ENCODE peak calls at places on chromosomes 4 and X, in four cellular contexts. I is IMR-90, C is A549, J is GM12878. L is an unnamed sample.
A peak's percentile ranks its signal among the peaks of the same experiment; 100 is the strongest.

GRCh38 chr4:139085141-139085540 is 69.6 kb downstream of the NOCT start:
- DNase-seq in I (peak; percentile 36), C (no peak), J (no peak), L (no peak)

GRCh38 chr4:7769308-7769841 is 170.3 kb downstream of the AFAP1 start:
- DNase-seq in I (no peak), C (no peak), J (no peak), L (no peak)

GRCh38 chrX:96689951-96690350 is 5.3 kb downstream of the DIAPH2 start:
- DNase-seq in I (peak; percentile 47), C (no peak), J (no peak), L (no peak)

GRCh38 chr4:67765928-67766327 is 11.7 kb upstream of the GNRHR start:
- DNase-seq in I (peak; percentile 31), C (no peak), J (no peak), L (no peak)

GRCh38 chr4:175929932-175930331 is 117.9 kb upstream of the GPM6A start:
- DNase-seq in I (no peak), C (no peak), J (no peak), L (no peak)

GRCh38 chr4:138609943-138610350 is 367.8 kb upstream of the SLC7A11 start:
- DNase-seq in I (peak; percentile 81), C (no peak), J (no peak), L (no peak)

GRCh38 chrX:20271730-20272129 is 5.0 kb upstream of the RPS6KA3 start:
- DNase-seq in I (peak; percentile 43), C (no peak), J (no peak), L (no peak)

GRCh38 chr4:36241771-36242170 is 2.5 kb downstream of the ARAP2 start:
- DNase-seq in I (no peak), C (no peak), J (peak; percentile 53), L (no peak)

GRCh38 chrX:41304178-41304577 is 29.8 kb upstream of the DDX3X start:
- DNase-seq in I (no peak), C (no peak), J (no peak), L (no peak)

GRCh38 chr4:128241425-128241913 is 46.1 kb downstream of the PGRMC2 start:
- DNase-seq in I (peak; percentile 99), C (peak; percentile 17), J (no peak), L (peak; percentile 12)

GRCh38 chrX:123884809-123885408 is 25.1 kb downstream of the XIAP start:
- DNase-seq in I (peak; percentile 52), C (peak; percentile 36), J (no peak), L (peak; percentile 60)

GRCh38 chrX:48831909-48832291 is 3.5 kb downstream of the PCSK1N start:
- DNase-seq in I (no peak), C (no peak), J (no peak), L (peak; percentile 12)

GRCh38 chr4:88897180-88897579 is 159.8 kb downstream of the FAM13A start:
- DNase-seq in I (peak; percentile 19), C (no peak), J (no peak), L (no peak)

GRCh38 chrX:41373989-41374606 is 40.1 kb downstream of the DDX3X start:
- DNase-seq in I (no peak), C (no peak), J (no peak), L (no peak)

GRCh38 chrX:292900-293897 is 12.0 kb downstream of the PLCXD1 start:
- DNase-seq in I (no peak), C (no peak), J (no peak), L (no peak)

GRCh38 chr4:6123116-6123515 is 77.2 kb downstream of the JAKMIP1 start:
- DNase-seq in I (no peak), C (no peak), J (no peak), L (peak; percentile 21)

GRCh38 chr4:77169496-77169895 is 12.5 kb downstream of the CCNG2 start:
- DNase-seq in I (peak; percentile 67), C (no peak), J (no peak), L (no peak)

GRCh38 chr4:53619431-53619830 is 28.1 kb upstream of the LNX1 start:
- DNase-seq in I (no peak), C (no peak), J (no peak), L (no peak)

GRCh38 chrX:56733459-56734046 is 4.5 kb downstream of the NBDY start:
- DNase-seq in I (peak; percentile 47), C (peak; percentile 16), J (no peak), L (peak; percentile 41)

GRCh38 chr4:159006202-159006601 is 96.7 kb upstream of the RAPGEF2 start:
- DNase-seq in I (peak; percentile 48), C (peak; percentile 11), J (no peak), L (no peak)

GRCh38 chr4:120293341-120293740 is 226.7 kb upstream of the MAD2L1 start:
- DNase-seq in I (no peak), C (no peak), J (no peak), L (no peak)

GRCh38 chr4:54099959-54100606 is at the start of gene GSX2:
- DNase-seq in I (no peak), C (no peak), J (no peak), L (peak; percentile 73)

GRCh38 chr4:173801361-173801760 is 271.3 kb upstream of the HAND2 start:
- DNase-seq in I (no peak), C (no peak), J (no peak), L (no peak)

GRCh38 chr4:14064969-14065368 is 437.4 kb upstream of the BOD1L1 start:
- DNase-seq in I (no peak), C (no peak), J (no peak), L (no peak)

GRCh38 chrX:104315555-104315954 is 60.8 kb upstream of the ESX1 start:
- DNase-seq in I (peak; percentile 69), C (no peak), J (no peak), L (no peak)

GRCh38 chr4:26141101-26141830 is 179.5 kb upstream of the RBPJ start:
- DNase-seq in I (no peak), C (no peak), J (no peak), L (no peak)

GRCh38 chr4:98558366-98558765 is 100.0 kb downstream of the TSPAN5 start:
- DNase-seq in I (no peak), C (no peak), J (no peak), L (no peak)

GRCh38 chr4:156242390-156242789 is 288.7 kb upstream of the CTSO start:
- DNase-seq in I (no peak), C (no peak), J (no peak), L (no peak)

GRCh38 chr4:156237192-156237591 is 283.5 kb upstream of the CTSO start:
- DNase-seq in I (no peak), C (no peak), J (no peak), L (no peak)

GRCh38 chr4:156238171-156238570 is 284.5 kb upstream of the CTSO start:
- DNase-seq in I (no peak), C (no peak), J (no peak), L (no peak)

GRCh38 chr4:156243015-156243414 is 289.3 kb upstream of the CTSO start:
- DNase-seq in I (no peak), C (no peak), J (no peak), L (no peak)

DNA sequence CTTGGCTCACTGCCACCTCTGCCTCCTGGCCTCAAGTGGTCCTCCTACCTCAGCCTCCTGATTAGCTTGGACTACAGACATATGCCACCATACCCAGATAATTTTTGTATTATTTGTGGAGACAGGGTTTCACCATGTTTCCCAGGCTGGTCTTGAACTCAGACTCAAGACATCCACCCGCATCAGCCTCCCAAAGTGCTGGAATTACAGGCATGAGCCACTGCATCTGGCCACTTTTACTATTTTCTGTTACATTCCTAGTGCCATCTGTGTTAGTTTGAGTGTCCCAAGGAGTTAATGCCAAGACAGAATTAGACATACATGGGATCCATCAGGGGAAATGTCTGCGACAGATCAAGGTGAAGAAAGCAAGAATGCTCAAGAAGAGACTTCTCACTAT is 288.2 kb upstream of the CTSO start:
- DNase-seq in I (no peak), C (no peak), J (no peak), L (no peak)
- TF ChIP-seq SMC3 in I (no peak), C (no peak), J (no peak), L (no peak)

DNA sequence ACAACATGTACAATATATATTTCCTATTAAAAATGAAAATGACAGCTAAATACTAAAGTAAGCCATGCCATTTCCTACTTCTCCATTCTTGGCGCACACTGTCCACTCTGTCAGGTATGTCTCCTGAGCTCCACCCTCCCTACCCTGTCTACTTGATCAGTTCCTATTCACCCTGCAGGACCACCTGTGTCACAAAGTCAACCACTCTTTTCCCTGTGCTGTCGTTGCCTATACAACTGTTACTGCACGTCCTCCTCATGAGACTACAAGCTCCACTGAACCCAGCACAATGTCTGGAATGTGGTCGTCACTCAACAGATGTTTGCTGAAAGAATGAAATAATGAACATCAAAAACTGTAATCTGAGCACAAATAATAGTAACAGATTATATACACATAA is 54.9 kb downstream of the SLC9A7 start:
- DNase-seq in I (no peak), C (no peak), J (no peak), L (no peak)
- TF ChIP-seq SMC3 in I (no peak), C (no peak), J (no peak), L (no peak)

DNA sequence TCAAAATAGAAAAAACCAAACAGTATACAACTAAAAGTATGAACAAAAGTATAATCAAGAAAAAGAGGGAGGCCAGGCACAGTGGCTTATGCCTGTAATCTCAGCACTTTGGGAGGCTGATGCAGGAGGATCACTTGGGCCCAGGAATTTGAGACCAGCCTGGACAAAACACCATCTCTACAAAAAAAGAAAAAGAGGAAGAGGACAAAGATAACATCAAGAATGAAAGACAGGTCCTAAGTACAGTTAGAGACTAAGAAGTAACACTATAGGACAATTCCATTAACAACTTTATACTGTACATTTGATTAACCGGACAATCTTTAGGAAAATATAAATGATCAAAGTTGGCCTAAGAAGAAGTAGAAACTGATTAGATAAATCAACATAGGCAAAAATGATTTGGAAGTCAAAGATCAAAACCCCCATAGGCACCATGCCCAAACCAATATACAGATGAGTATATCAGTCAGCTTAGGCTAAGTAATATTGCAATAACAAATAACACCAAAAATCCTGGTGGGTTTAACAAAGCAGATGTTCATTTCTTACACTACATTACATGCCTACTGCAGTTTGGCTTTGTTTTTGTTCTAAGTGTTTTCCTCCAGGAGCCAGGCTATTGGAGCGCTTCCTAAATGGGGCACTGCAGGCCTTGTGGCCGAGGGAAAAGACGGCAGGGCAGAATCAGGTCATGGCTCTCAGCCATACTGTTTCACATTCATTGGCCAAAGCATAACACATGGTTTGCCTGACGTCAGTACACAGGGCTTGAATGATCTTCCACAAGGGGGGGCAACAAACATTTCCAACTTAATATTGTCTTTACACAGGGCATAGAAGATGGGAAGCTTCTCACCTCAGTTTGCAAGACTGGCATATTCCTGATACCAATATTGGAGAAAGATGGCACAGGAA is 42.2 kb upstream of the HGFAC start:
- DNase-seq in I (no peak), C (no peak), J (no peak), L (peak; percentile 33)
- TF ChIP-seq SMC3 in I (no peak), C (no peak), J (no peak), L (no peak)

DNA sequence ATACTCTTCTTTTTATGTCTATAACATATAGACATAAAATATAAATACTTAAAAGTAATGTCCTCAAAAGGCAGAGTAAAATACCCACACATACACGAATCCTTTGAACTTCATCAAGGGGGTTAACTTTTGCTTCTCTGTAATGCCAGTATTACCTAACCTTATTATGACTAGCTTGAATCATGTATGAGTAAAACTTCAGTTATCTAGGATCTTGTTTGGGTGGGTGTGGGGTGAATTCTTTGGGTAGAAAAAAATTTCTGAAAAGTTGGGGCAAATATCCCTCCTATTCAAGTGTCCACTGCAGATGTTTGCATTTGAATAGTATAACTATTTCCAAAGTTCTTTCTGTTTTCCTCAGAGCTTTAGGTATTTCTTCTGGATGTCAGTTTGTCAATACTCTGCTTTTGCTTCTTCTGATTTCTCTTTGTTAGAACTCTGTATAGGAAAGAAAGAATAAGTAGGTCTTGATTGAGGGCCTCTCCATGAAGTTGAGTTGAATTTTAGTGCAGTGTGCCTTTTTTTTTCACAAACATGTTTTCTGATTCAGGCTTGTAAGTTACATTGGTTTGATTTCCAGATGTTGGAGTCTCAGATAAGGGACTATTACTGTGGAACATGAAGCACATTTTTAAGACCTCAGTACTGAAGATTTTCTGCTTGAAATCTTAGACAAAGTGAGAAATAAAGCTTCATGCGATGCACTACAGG is 173.9 kb downstream of the ADGRL3 start:
- DNase-seq in I (peak; percentile 7), C (peak; percentile 1), J (no peak), L (no peak)
- TF ChIP-seq SMC3 in I (no peak), C (no peak), J (no peak), L (no peak)

L was measured in SK-N-SH.